ENCODE peak calls at places on chromosomes 4 and X, in four cellular contexts. U is neuronal stem cell; G is SK-N-SH; K is effector memory CD4-positive, alpha-beta T cell. Q is an unnamed sample.

GRCh38 chrX:63855896-63856295 is 70.9 kb upstream of the ARHGEF9 start:
- DNase-seq in U (no peak), G (no peak), K (no peak), Q (no peak)

GRCh38 chr4:127239902-127240575 is 392.7 kb upstream of the INTU start:
- DNase-seq in U (no peak), G (peak), K (no peak), Q (no peak)

GRCh38 chrX:17078031-17078730 is 131.7 kb downstream of the REPS2 start:
- DNase-seq in U (no peak), G (no peak), K (no peak), Q (no peak)

GRCh38 chrX:121103381-121103780 is 56.0 kb downstream of the GLUD2 start:
- DNase-seq in U (no peak), G (no peak), K (no peak), Q (no peak)

GRCh38 chr4:8278421-8279287 is 9.1 kb downstream of the HTRA3 start:
- DNase-seq in U (no peak), G (no peak), K (no peak), Q (no peak)

GRCh38 chr4:47631161-47631560 is 146.1 kb downstream of the ATP10D start:
- DNase-seq in U (peak), G (no peak), K (no peak), Q (no peak)

GRCh38 chr4:80812145-80812544 is 218.4 kb upstream of the BMP3 start:
- DNase-seq in U (no peak), G (no peak), K (no peak), Q (no peak)

GRCh38 chr4:186761281-186761897 is 37.7 kb upstream of the FAT1 start:
- DNase-seq in U (no peak), G (no peak), K (no peak), Q (no peak)

GRCh38 chrX:115344885-115345653 is 55.6 kb downstream of the LUZP4 start:
- DNase-seq in U (peak), G (peak), K (no peak), Q (peak)

GRCh38 chr4:127313767-127314166 is 319.0 kb upstream of the INTU start:
- DNase-seq in U (no peak), G (no peak), K (no peak), Q (no peak)

GRCh38 chr4:168475745-168476144 is 4.5 kb downstream of the DDX60L start:
- DNase-seq in U (no peak), G (no peak), K (no peak), Q (peak)

GRCh38 chrX:105190252-105190853 is 30.1 kb downstream of the TEX13A start:
- DNase-seq in U (peak), G (peak), K (no peak), Q (no peak)

GRCh38 chrX:69305333-69306062 is 140.2 kb upstream of the PJA1 start:
- DNase-seq in U (peak), G (no peak), K (no peak), Q (peak)

GRCh38 chr4:187307131-187307530 is 583.5 kb upstream of the FAT1 start:
- DNase-seq in U (no peak), G (no peak), K (no peak), Q (no peak)

GRCh38 chr4:151029537-151029936 is 14.5 kb upstream of the LRBA start:
- DNase-seq in U (no peak), G (no peak), K (no peak), Q (no peak)

GRCh38 chr4:154660052-154660451 is 47.6 kb upstream of the FGG start:
- DNase-seq in U (no peak), G (no peak), K (no peak), Q (no peak)

GRCh38 chr4:161829631-161830030 is 334.2 kb downstream of the FSTL5 start:
- DNase-seq in U (no peak), G (no peak), K (no peak), Q (no peak)

GRCh38 chrX:111823068-111823467 is 52.9 kb upstream of the TRPC5OS start:
- DNase-seq in U (peak), G (peak), K (no peak), Q (peak)

GRCh38 chr4:142353149-142353738 is 492.9 kb downstream of the INPP4B start:
- DNase-seq in U (peak), G (no peak), K (no peak), Q (no peak)

GRCh38 chrX:121008920-121009319 is 23.4 kb upstream of the CT47A1 start:
- DNase-seq in U (no peak), G (no peak), K (no peak), Q (no peak)

GRCh38 chrX:42776195-42776594 is 1.8 kb downstream of the PPP1R2C start:
- DNase-seq in U (no peak), G (no peak), K (no peak), Q (no peak)

GRCh38 chr4:133157460-133158160 is 8.5 kb downstream of the PCDH10 start:
- DNase-seq in U (no peak), G (no peak), K (no peak), Q (no peak)

GRCh38 chr4:173498023-173498422 is 32.0 kb downstream of the HAND2 start:
- DNase-seq in U (no peak), G (no peak), K (no peak), Q (no peak)

GRCh38 chrX:55450259-55450658 is 1.7 kb upstream of the MAGEH1 start:
- DNase-seq in U (no peak), G (no peak), K (no peak), Q (peak)

GRCh38 chr4:136841526-136841925 is 690.8 kb downstream of the PCDH18 start:
- DNase-seq in U (no peak), G (no peak), K (no peak), Q (no peak)

GRCh38 chr4:6415306-6415705 is 57.1 kb downstream of the PPP2R2C start:
- DNase-seq in U (no peak), G (no peak), K (no peak), Q (no peak)

GRCh38 chrX:154399527-154400368 is 1.6 kb downstream of the RPL10 start:
- DNase-seq in U (no peak), G (no peak), K (peak), Q (no peak)

GRCh38 chr4:140643571-140644055 is 74.9 kb upstream of the UCP1 start:
- DNase-seq in U (no peak), G (no peak), K (no peak), Q (no peak)

GRCh38 chr4:100189820-100190642 is at the start of gene DDIT4L:
- DNase-seq in U (peak), G (peak), K (no peak), Q (no peak)

GRCh38 chrX:41921492-41922124 is 1.7 kb downstream of the CASK start:
- DNase-seq in U (no peak), G (no peak), K (no peak), Q (no peak)

GRCh38 chr4:128424524-128425195 is 137.0 kb upstream of the PGRMC2 start:
- DNase-seq in U (no peak), G (no peak), K (no peak), Q (no peak)

GRCh38 chrX:153582896-153583295 is 16.0 kb downstream of the CCNQ start:
- DNase-seq in U (no peak), G (peak), K (peak), Q (peak)

GRCh38 chrX:144791298-144791697 is 456.0 kb upstream of the SPANXN1 start:
- DNase-seq in U (no peak), G (no peak), K (no peak), Q (no peak)

GRCh38 chr4:15673337-15673736 is 8.3 kb upstream of the FAM200B start:
- DNase-seq in U (no peak), G (no peak), K (no peak), Q (no peak)

GRCh38 chr4:15676039-15676438 is 5.6 kb upstream of the FAM200B start:
- DNase-seq in U (no peak), G (no peak), K (no peak), Q (no peak)

GRCh38 chr4:15676899-15677298 is 4.7 kb upstream of the FAM200B start:
- DNase-seq in U (no peak), G (no peak), K (no peak), Q (no peak)

GRCh38 chr4:15674926-15675325 is 6.7 kb upstream of the FAM200B start:
- DNase-seq in U (no peak), G (no peak), K (no peak), Q (no peak)

GRCh38 chr4:15675363-15675762 is 6.3 kb upstream of the FAM200B start:
- DNase-seq in U (no peak), G (no peak), K (no peak), Q (no peak)
- H3K27ac ChIP-seq in U (no peak), G (no peak), K (no peak), Q (no peak)

GRCh38 chr4:185211035-185211434 is 1.6 kb downstream of the SNX25 start:
- DNase-seq in U (no peak), G (no peak), K (no peak), Q (no peak)

GRCh38 chr4:185209031-185209851 is at the start of gene SNX25:
- DNase-seq in U (peak), G (peak), K (peak), Q (peak)

GRCh38 chr4:185212566-185212965 is 3.2 kb downstream of the SNX25 start:
- DNase-seq in U (no peak), G (no peak), K (no peak), Q (no peak)

GRCh38 chr4:185211641-185212040 is 2.2 kb downstream of the SNX25 start:
- DNase-seq in U (no peak), G (no peak), K (no peak), Q (no peak)

DNA sequence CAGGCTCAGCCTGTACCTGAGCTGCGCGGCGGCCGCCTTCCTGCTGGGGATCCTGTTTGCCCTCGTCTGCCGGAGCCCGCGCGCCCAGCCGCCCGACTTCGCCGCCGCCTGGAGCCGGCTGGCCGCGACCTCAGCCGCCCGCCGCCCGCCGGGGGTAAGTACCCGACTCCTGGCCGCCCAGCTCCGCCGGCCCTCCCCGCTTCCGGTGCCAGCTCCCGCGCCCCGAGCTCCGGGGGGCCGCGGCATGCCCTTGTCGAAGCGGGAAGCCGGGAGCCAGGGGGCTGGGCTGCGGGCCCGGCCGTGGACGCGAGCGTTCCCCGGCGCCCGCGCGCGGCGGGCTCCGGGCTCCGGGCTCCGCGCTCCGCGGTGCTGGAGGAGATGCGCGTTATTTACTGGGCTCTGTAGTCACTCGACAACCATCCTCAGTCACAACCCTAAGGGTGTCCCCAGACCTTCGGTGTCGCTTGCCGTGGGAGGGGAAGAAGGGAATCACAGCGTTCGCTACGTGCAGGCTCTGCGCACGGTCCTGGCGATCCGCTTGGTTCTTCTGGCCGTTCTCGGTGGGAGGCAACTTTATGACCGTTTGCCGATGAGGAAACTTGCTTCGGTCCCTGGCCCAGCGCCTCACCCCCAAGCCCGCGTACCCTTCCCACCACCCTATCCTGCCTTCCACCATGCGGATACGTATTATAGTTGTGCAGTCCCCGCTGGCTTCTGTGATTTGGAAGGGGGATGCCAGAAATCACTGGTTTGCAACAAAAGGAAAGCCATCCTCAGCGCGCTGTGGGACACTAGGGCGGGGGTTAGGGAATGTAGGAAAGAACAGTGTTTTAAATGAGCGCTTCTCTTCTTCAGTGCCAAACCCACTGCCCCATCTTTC is 944 bp downstream of the SNX25 start:
- DNase-seq in U (peak), G (peak), K (peak), Q (peak)
- H3K27ac ChIP-seq in U (peak), G (peak), K (peak), Q (no peak)

GRCh38 chr4:184655889-184656869 is 6.6 kb downstream of the PRIMPOL start:
- DNase-seq in U (no peak), G (no peak), K (no peak), Q (no peak)
- H3K27ac ChIP-seq in U (no peak), G (no peak), K (no peak), Q (no peak)

GRCh38 chr4:988726-989721 is 2.2 kb downstream of the IDUA start:
- DNase-seq in U (no peak), G (no peak), K (no peak), Q (no peak)

GRCh38 chr4:991451-992296 is 1.5 kb downstream of the SLC26A1 start:
- DNase-seq in U (no peak), G (no peak), K (no peak), Q (no peak)

GRCh38 chr4:989722-990471 is 3.1 kb downstream of the IDUA start:
- DNase-seq in U (no peak), G (no peak), K (no peak), Q (no peak)

GRCh38 chr4:992297-993110 is 700 bp downstream of the SLC26A1 start:
- DNase-seq in U (no peak), G (no peak), K (no peak), Q (no peak)

GRCh38 chr4:990746-991367 is 2.3 kb downstream of the SLC26A1 start:
- DNase-seq in U (no peak), G (no peak), K (no peak), Q (no peak)
- H3K27ac ChIP-seq in U (no peak), G (no peak), K (no peak), Q (no peak)

GRCh38 chr4:15653430-15653829 is 1.7 kb downstream of the FBXL5 start:
- DNase-seq in U (no peak), G (no peak), K (no peak), Q (no peak)

GRCh38 chr4:15652191-15652590 is 3.0 kb downstream of the FBXL5 start:
- DNase-seq in U (no peak), G (no peak), K (no peak), Q (no peak)

GRCh38 chr4:15655223-15656037 is at the start of gene FBXL5:
- DNase-seq in U (peak), G (peak), K (peak), Q (peak)

GRCh38 chr4:15654556-15655222 is 468 bp downstream of the FBXL5 start:
- DNase-seq in U (no peak), G (no peak), K (peak), Q (peak)

DNA sequence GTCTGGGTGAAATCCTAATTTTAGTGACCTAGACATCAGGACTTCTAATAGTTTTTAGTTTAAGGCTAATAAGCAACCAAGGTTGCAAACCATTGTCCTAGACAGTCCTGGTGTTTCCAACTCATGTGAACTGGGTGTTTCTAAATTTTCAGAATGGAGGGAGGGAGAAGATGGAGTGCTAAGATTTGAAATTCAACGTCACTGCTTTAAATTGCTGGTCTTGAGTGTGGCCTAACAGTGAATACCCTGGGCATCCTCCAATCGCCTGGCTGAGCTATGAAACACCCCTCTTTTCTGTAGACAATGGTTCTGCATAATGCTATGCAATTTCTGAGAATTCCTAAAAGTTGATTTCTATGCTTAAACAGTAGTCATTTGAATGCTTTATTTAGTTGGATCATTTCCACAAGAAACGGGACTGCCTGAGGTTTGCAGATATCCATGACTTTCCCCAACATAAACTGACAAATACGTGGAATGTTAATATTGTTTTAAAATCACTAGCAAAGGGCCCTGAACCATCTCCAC is 1.2 kb downstream of the FBXL5 start:
- DNase-seq in U (peak), G (peak), K (no peak), Q (no peak)
- H3K27ac ChIP-seq in U (peak), G (peak), K (peak), Q (peak)

GRCh38 chr4:117664706-117665444 is 369.4 kb upstream of the NDST3 start:
- DNase-seq in U (no peak), G (no peak), K (no peak), Q (no peak)
- H3K27ac ChIP-seq in U (no peak), G (no peak), K (no peak), Q (no peak)

DNA sequence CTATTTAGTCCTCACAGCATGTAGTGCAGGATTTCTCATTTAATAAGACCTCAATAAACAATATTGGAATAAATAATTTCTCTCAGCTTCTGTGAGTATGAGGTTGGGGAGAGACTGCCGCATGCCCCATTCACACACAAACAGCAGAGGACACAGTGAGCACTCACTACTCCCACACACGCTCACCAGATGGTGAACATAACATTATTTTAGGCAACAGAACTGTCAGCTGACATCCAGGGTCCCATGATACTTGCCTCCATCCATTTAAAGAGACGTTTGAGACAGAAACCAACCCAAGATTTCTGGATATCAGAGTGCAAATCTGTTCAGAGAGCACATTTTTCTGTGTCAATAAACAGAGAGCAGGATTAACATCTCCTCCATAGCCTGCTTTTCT is 16.9 kb downstream of the GPRIN3 start:
- DNase-seq in U (no peak), G (no peak), K (no peak), Q (peak)
- H3K27ac ChIP-seq in U (no peak), G (no peak), K (peak), Q (no peak)

GRCh38 chr4:76442807-76443206 is 7.8 kb downstream of the SHROOM3 start:
- DNase-seq in U (no peak), G (no peak), K (no peak), Q (no peak)
- H3K27ac ChIP-seq in U (no peak), G (no peak), K (no peak), Q (no peak)

GRCh38 chr4:94849901-94850300 is 92.1 kb downstream of the BMPR1B start:
- DNase-seq in U (no peak), G (no peak), K (no peak), Q (peak)

GRCh38 chr4:94852601-94853000 is 94.8 kb downstream of the BMPR1B start:
- DNase-seq in U (no peak), G (no peak), K (no peak), Q (no peak)

GRCh38 chr4:94843222-94843621 is 85.5 kb downstream of the BMPR1B start:
- DNase-seq in U (no peak), G (no peak), K (no peak), Q (no peak)

DNA sequence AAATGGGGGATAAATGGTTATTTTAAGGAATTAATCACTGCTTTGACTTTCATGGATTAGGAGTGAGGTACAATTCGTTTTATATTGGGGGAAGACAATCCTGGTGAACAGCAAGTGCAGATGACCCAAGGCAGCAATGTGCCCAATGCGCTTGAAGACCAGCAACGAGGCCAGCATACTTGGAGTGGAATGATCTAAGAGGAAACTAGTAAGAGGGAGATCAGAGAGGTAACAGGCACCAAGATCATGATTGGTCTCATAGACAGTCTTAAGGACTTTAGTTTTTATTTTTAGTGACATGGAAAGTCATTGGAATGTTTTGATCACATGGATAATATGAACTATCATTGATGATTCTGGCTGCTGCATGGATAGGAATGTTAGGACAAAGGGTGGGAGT is 90.6 kb downstream of the BMPR1B start:
- DNase-seq in U (no peak), G (no peak), K (no peak), Q (no peak)
- H3K27ac ChIP-seq in U (no peak), G (no peak), K (no peak), Q (no peak)